ENCODE peak calls at places on chromosome 11, in eight cellular contexts. L is CD4-positive, alpha-beta T cell; J is brain microvascular endothelial cell; Z is hepatocyte; X is right lobe of liver; M is neural progenitor cell; T is esophagus squamous epithelium; D is transverse colon. R is an unnamed sample.
A peak's percentile ranks its signal among the peaks of the same experiment; 100 is the strongest.

GRCh38 chr11:3773180-3773579 is 24.2 kb downstream of the NUP98 start:
- DNase-seq in D (no peak), L (no peak), T (no peak), J (no peak), M (no peak), Z (no peak), X (no peak), R (no peak)

GRCh38 chr11:60866911-60867870 is at the start of gene ZP1:
- DNase-seq in D (no peak), X (no peak), Z (no peak), T (no peak), L (no peak), J (no peak), M (no peak), R (no peak)

GRCh38 chr11:116853461-116854073 is 16.1 kb upstream of the APOA1 start:
- DNase-seq in Z (peak; percentile 45), M (no peak), T (no peak), D (peak; percentile 48), L (peak; percentile 15), X (no peak), J (peak; percentile 88), R (peak; percentile 68)

GRCh38 chr11:131653244-131653643 is 282.8 kb downstream of the NTM start:
- DNase-seq in L (no peak), M (no peak), Z (no peak), J (no peak), T (no peak), D (no peak), X (no peak), R (no peak)

GRCh38 chr11:126341760-126342161 is 13.7 kb upstream of the ST3GAL4 start:
- DNase-seq in M (no peak), L (no peak), Z (no peak), T (no peak), D (no peak), X (no peak), J (peak; percentile 70), R (peak; percentile 71)

GRCh38 chr11:70906101-70906500 is 346.3 kb downstream of the SHANK2 start:
- DNase-seq in L (no peak), T (no peak), M (no peak), D (no peak), X (no peak), Z (no peak), J (no peak), R (no peak)

GRCh38 chr11:15313862-15314261 is 199.1 kb downstream of the INSC start:
- DNase-seq in J (no peak), T (no peak), X (no peak), Z (no peak), L (no peak), D (no peak), M (no peak), R (no peak)

GRCh38 chr11:132080121-132080520 is 709.7 kb downstream of the NTM start:
- DNase-seq in M (no peak), D (no peak), J (no peak), T (no peak), L (no peak), Z (no peak), X (no peak), R (no peak)

GRCh38 chr11:69121621-69122336 is 34.0 kb upstream of the SMIM38 start:
- DNase-seq in X (no peak), L (no peak), D (no peak), M (no peak), T (no peak), J (no peak), Z (no peak), R (no peak)

GRCh38 chr11:105193260-105193659 is 53.7 kb upstream of the CARD18 start:
- DNase-seq in L (no peak), Z (no peak), J (no peak), D (no peak), X (no peak), T (no peak), M (no peak), R (no peak)

GRCh38 chr11:75271730-75272129 is 31.2 kb downstream of the TPBGL start:
- DNase-seq in T (no peak), D (peak; percentile 1), M (no peak), Z (no peak), J (no peak), L (no peak), X (peak; percentile 2), R (no peak)

GRCh38 chr11:126521196-126521595 is 165.7 kb downstream of the ST3GAL4 start:
- DNase-seq in J (no peak), L (no peak), T (no peak), D (no peak), Z (no peak), X (no peak), M (no peak), R (no peak)

GRCh38 chr11:60367009-60367408 is 11.3 kb upstream of the MS4A7 start:
- DNase-seq in L (no peak), T (no peak), Z (no peak), D (no peak), J (no peak), M (no peak), X (no peak), R (no peak)

GRCh38 chr11:27995082-27995481 is 112.9 kb downstream of the KIF18A start:
- DNase-seq in Z (no peak), D (no peak), T (no peak), L (no peak), X (no peak), M (no peak), J (no peak), R (peak; percentile 33)

GRCh38 chr11:76919887-76920746 is 59.4 kb downstream of the ACER3 start:
- DNase-seq in Z (peak; percentile 93), L (peak; percentile 7), T (peak; percentile 21), X (peak; percentile 65), D (peak; percentile 79), M (peak; percentile 89), J (peak; percentile 77), R (peak; percentile 60)

GRCh38 chr11:77874206-77874605 is 53.3 kb downstream of the AAMDC start:
- DNase-seq in T (no peak), D (no peak), X (no peak), J (no peak), L (no peak), Z (no peak), M (no peak), R (no peak)

GRCh38 chr11:75189911-75190310 is 39.0 kb downstream of the SLCO2B1 start:
- DNase-seq in J (no peak), D (no peak), X (no peak), T (no peak), L (no peak), Z (no peak), M (no peak), R (no peak)

DNA sequence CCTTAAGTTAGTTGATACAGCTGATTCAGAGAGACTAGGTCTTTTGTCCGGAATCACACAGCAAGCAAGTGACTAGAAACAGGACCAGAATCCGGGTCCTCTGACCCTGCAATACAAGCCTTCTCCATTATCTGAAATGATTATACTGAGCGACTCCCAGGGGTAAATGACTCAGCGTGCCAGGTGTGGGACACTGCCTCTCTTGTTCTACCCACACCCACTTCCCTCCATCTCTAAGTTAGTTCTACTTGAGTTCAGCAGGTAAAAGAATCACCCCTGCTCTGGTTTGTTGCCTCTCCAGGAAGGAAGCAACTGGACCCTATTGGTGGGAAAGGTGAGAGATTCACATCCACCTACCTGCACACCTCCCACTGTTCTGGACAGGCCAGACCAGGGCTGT is 156.9 kb downstream of the DBX1 start:
- DNase-seq in L (no peak), D (no peak), Z (peak; percentile 63), M (no peak), J (no peak), X (no peak), T (no peak), R (no peak)
- H3K27ac ChIP-seq in L (no peak overlapping the region), D (no peak overlapping the region), Z (peak overlapping the region; percentile 89), M (no peak overlapping the region), J (no peak overlapping the region), X (peak overlapping the region; percentile 87), T (no peak overlapping the region), R (no peak overlapping the region)

GRCh38 chr11:113372317-113372716 is 15.3 kb upstream of the ANKK1 start:
- DNase-seq in D (no peak), J (no peak), L (no peak), T (no peak), X (no peak), M (no peak), Z (no peak), R (no peak)
- TF ChIP-seq CTCF in D (no peak), J (peak; percentile 52), L (no peak), T (no peak), X (no peak), M (peak; percentile 22), Z (peak; percentile 28), R (no peak)

GRCh38 chr11:8987446-8987845 is 16.4 kb downstream of the NRIP3 start:
- DNase-seq in M (no peak), T (no peak), D (no peak), X (no peak), Z (no peak), J (no peak), L (no peak), R (no peak)

GRCh38 chr11:8985462-8985861 is 18.3 kb downstream of the NRIP3 start:
- DNase-seq in T (no peak), L (no peak), J (no peak), D (no peak), M (no peak), X (no peak), Z (no peak), R (no peak)

GRCh38 chr11:8989411-8989810 is 14.4 kb downstream of the NRIP3 start:
- DNase-seq in T (no peak), Z (no peak), J (no peak), M (no peak), X (no peak), D (no peak), L (no peak), R (no peak)

GRCh38 chr11:8983552-8983951 is 19.3 kb upstream of the TMEM9B start:
- DNase-seq in Z (no peak), J (no peak), X (no peak), D (no peak), L (no peak), M (no peak), T (no peak), R (no peak)

GRCh38 chr11:8988329-8989234 is 15.2 kb downstream of the NRIP3 start:
- DNase-seq in L (no peak), Z (peak; percentile 36), X (no peak), D (no peak), J (peak; percentile 62), M (no peak), T (no peak), R (no peak)
- H3K27ac ChIP-seq in L (no peak overlapping the region), Z (no peak overlapping the region), X (no peak overlapping the region), D (no peak overlapping the region), J (no peak overlapping the region), M (no peak overlapping the region), T (no peak overlapping the region), R (no peak overlapping the region)

GRCh38 chr11:57484141-57484710 is 23.9 kb downstream of the RTN4RL2 start:
- DNase-seq in J (no peak), M (no peak), L (no peak), Z (no peak), D (no peak), T (no peak), X (no peak), R (no peak)

GRCh38 chr11:57481315-57481714 is 21.0 kb downstream of the RTN4RL2 start:
- DNase-seq in X (no peak), L (no peak), T (no peak), M (no peak), J (no peak), Z (no peak), D (no peak), R (no peak)

GRCh38 chr11:57481915-57482781 is 21.8 kb downstream of the RTN4RL2 start:
- DNase-seq in L (no peak), Z (no peak), T (no peak), M (no peak), J (no peak), D (no peak), X (no peak), R (no peak)

GRCh38 chr11:57483570-57483934 is 23.2 kb downstream of the RTN4RL2 start:
- DNase-seq in M (no peak), T (no peak), D (no peak), J (no peak), L (no peak), X (no peak), Z (no peak), R (no peak)

GRCh38 chr11:57482782-57483569 is 22.6 kb downstream of the RTN4RL2 start:
- DNase-seq in J (peak; percentile 5), Z (peak; percentile 81), X (no peak), L (peak; percentile 63), D (peak; percentile 35), T (no peak), M (peak; percentile 83), R (peak; percentile 55)
- TF ChIP-seq CTCF in J (peak; percentile 60), Z (peak; percentile 81), X (peak; percentile 38), L (peak; percentile 73), D (peak; percentile 54), T (peak; percentile 80), M (peak; percentile 83), R (peak; percentile 84)

R was measured in RWPE1.